ENCODE peak calls at places on chromosomes 5 and 9, in six cellular contexts. R is IMR-90, S is adrenal gland, U is left ventricle myocardium inferior, I is fibroblast of the aortic adventitia, D is cardiac muscle cell. X is an unnamed sample.

GRCh38 chr9:105901514-105902109 is 207.3 kb downstream of the TMEM38B start:
- DNase-seq in D (peak; percentile 82), S (peak; percentile 53), U (peak; percentile 23), R (peak; percentile 3), I (no peak), X (peak; percentile 25)

GRCh38 chr9:89687216-89687615 is 82.4 kb downstream of the GADD45G start:
- DNase-seq in D (no peak), S (no peak), R (no peak), I (no peak), U (no peak), X (no peak)

GRCh38 chr5:32625106-32625505 is 39.7 kb downstream of the SUB1 start:
- DNase-seq in D (no peak), I (no peak), U (no peak), R (no peak), S (no peak), X (no peak)

GRCh38 chr5:57931807-57932206 is 449.2 kb upstream of the ACTBL2 start:
- DNase-seq in D (no peak), S (no peak), R (no peak), U (no peak), I (no peak), X (no peak)

GRCh38 chr9:100277166-100277979 is 75.4 kb downstream of the TEX10 start:
- DNase-seq in S (no peak), U (no peak), D (no peak), I (peak; percentile 32), R (peak; percentile 61), X (peak; percentile 91)

GRCh38 chr9:83299556-83299955 is 236.6 kb upstream of the RASEF start:
- DNase-seq in I (peak; percentile 28), U (no peak), D (no peak), S (peak; percentile 86), R (no peak), X (peak; percentile 80)

GRCh38 chr9:96376926-96377874 is 6.3 kb downstream of the SLC35D2 start:
- DNase-seq in R (peak; percentile 38), U (no peak), S (no peak), D (peak; percentile 70), I (peak; percentile 93), X (peak; percentile 19)

GRCh38 chr5:72291601-72292000 is 28.4 kb downstream of the MRPS27 start:
- DNase-seq in U (no peak), I (no peak), R (no peak), D (no peak), S (no peak), X (no peak)

GRCh38 chr9:76560481-76560891 is 101.5 kb downstream of the GCNT1 start:
- DNase-seq in I (peak; percentile 85), U (no peak), D (no peak), R (peak; percentile 75), S (no peak), X (peak; percentile 71)

GRCh38 chr9:37908283-37908682 is 4.4 kb upstream of the SLC25A51 start:
- DNase-seq in R (no peak), I (no peak), D (peak; percentile 73), U (no peak), S (no peak), X (no peak)

GRCh38 chr9:133939845-133940244 is 52.3 kb downstream of the VAV2 start:
- DNase-seq in S (no peak), I (no peak), D (no peak), U (no peak), R (no peak), X (no peak)

GRCh38 chr9:135544981-135545635 is 818 bp upstream of the OBP2A start:
- DNase-seq in S (no peak), R (no peak), U (no peak), D (no peak), I (no peak), X (no peak)

GRCh38 chr5:132853323-132853722 is 12.9 kb downstream of the GDF9 start:
- DNase-seq in I (no peak), D (no peak), R (no peak), U (no peak), S (no peak), X (no peak)

GRCh38 chr5:56148453-56148971 is 84.6 kb downstream of the ANKRD55 start:
- DNase-seq in D (no peak), S (no peak), R (no peak), U (no peak), I (no peak), X (no peak)

GRCh38 chr5:17289681-17290619 is 72.5 kb downstream of the BASP1 start:
- DNase-seq in I (peak; percentile 81), D (peak; percentile 18), U (no peak), S (no peak), R (peak; percentile 75), X (no peak)

GRCh38 chr9:106704056-106704625 is 158.8 kb upstream of the ZNF462 start:
- DNase-seq in S (no peak), U (no peak), D (no peak), R (no peak), I (no peak), X (peak; percentile 60)

GRCh38 chr5:146622391-146622790 is 106.4 kb upstream of the GPR151 start:
- DNase-seq in R (no peak), D (no peak), S (no peak), U (no peak), I (no peak), X (no peak)

GRCh38 chr5:95940758-95941682 is 20.6 kb downstream of the ELL2 start:
- DNase-seq in U (no peak), R (no peak), S (no peak), D (peak; percentile 47), I (no peak), X (no peak)

GRCh38 chr9:36924071-36924470 is 110.0 kb downstream of the PAX5 start:
- DNase-seq in S (no peak), I (peak; percentile 73), R (peak; percentile 81), U (no peak), D (no peak), X (peak; percentile 85)

GRCh38 chr9:34576943-34577634 is 12.4 kb downstream of the CNTFR start:
- DNase-seq in S (peak; percentile 70), D (peak; percentile 92), R (no peak), I (no peak), U (no peak), X (no peak)

GRCh38 chr5:80741015-80741414 is 86.2 kb upstream of the DHFR start:
- DNase-seq in D (no peak), R (no peak), I (no peak), U (no peak), S (no peak), X (no peak)

GRCh38 chr5:16741007-16741406 is 124.2 kb upstream of the RETREG1 start:
- DNase-seq in I (peak; percentile 75), R (peak; percentile 43), D (no peak), S (no peak), U (no peak), X (peak; percentile 56)

GRCh38 chr5:132474881-132475511 is 15.6 kb downstream of the IRF1 start:
- DNase-seq in D (no peak), R (no peak), U (no peak), S (peak; percentile 49), I (no peak), X (no peak)

GRCh38 chr5:157612071-157612476 is 36.5 kb upstream of the ADAM19 start:
- DNase-seq in R (no peak), S (no peak), D (peak; percentile 2), I (no peak), U (no peak), X (no peak)

GRCh38 chr9:113148996-113149960 is 1.5 kb upstream of the SLC31A2 start:
- DNase-seq in S (peak; percentile 52), D (no peak), U (no peak), R (no peak), I (no peak), X (no peak)

GRCh38 chr5:98880151-98880550 is 48.7 kb downstream of the CHD1 start:
- DNase-seq in S (no peak), R (no peak), U (no peak), I (no peak), D (no peak), X (no peak)

GRCh38 chr9:129640086-129640870 is 1.7 kb downstream of the ASB6 start:
- DNase-seq in D (no peak), U (no peak), S (peak; percentile 83), I (peak; percentile 70), R (peak; percentile 39), X (peak; percentile 71)
- H3K4me3 ChIP-seq in D (no peak overlapping the region), U (peak overlapping the region; percentile 99), S (no peak overlapping the region), I (peak overlapping the region; percentile 88), R (peak overlapping the region; percentile 81), X (peak overlapping the region; percentile 84)

DNA sequence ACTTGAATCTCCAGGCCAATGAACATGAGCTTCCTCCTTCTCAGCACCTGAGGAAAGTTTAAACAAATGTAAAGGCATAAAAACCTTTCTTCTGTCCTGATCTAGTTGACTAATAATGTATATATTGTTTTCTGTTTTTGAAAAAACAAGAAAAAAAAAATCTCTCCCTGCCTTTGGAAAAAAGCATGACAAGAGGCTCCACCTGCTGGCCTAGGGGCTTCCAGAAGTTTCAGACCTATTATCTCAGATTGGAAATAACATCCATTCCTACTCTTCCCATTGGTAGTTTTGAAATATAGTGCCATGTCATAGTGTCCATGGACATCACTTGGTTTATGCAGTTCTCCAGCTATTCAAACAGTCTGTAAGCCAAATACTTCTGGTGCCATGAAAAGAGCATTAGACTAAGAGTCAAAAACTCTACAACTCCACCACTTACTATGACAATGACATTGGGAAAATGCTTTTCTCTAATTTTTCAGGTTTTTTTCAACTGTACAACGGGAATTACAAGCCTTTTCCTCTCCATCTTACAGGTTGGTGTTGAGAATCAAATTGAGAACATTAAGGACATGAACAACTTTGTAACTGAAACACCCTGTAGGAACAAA is 409.6 kb upstream of the MPDZ start:
- DNase-seq in S (no peak), D (peak; percentile 7), I (peak; percentile 59), U (peak; percentile 20), R (no peak), X (peak; percentile 26)
- TF ChIP-seq CTCF in S (no peak), D (peak; percentile 66), I (peak; percentile 59), U (peak; percentile 70), R (peak; percentile 13), X (peak; percentile 52)

GRCh38 chr9:127733609-127734008 is 1.5 kb downstream of the TOR2A start:
- DNase-seq in D (no peak), U (no peak), R (no peak), S (no peak), I (no peak), X (no peak)

GRCh38 chr9:127732444-127732843 is 2.6 kb downstream of the TOR2A start:
- DNase-seq in I (no peak), S (no peak), R (no peak), D (no peak), U (no peak), X (no peak)

GRCh38 chr9:127735530-127736176 is 559 bp upstream of the TOR2A start:
- DNase-seq in D (no peak), R (no peak), I (peak; percentile 41), U (no peak), S (no peak), X (no peak)

GRCh38 chr9:127734747-127735529 is at the start of gene TOR2A:
- DNase-seq in U (peak; percentile 98), S (peak; percentile 99), R (peak; percentile 95), I (peak; percentile 95), D (peak; percentile 99), X (peak; percentile 95)

GRCh38 chr9:127734247-127734746 is 797 bp downstream of the TOR2A start:
- DNase-seq in D (no peak), S (no peak), R (no peak), U (no peak), I (no peak), X (no peak)
- H3K4me3 ChIP-seq in D (peak overlapping the region; percentile 65), S (no peak overlapping the region), R (peak overlapping the region; percentile 60), U (peak overlapping the region; percentile 94), I (peak overlapping the region; percentile 78), X (peak overlapping the region; percentile 67)

DNA sequence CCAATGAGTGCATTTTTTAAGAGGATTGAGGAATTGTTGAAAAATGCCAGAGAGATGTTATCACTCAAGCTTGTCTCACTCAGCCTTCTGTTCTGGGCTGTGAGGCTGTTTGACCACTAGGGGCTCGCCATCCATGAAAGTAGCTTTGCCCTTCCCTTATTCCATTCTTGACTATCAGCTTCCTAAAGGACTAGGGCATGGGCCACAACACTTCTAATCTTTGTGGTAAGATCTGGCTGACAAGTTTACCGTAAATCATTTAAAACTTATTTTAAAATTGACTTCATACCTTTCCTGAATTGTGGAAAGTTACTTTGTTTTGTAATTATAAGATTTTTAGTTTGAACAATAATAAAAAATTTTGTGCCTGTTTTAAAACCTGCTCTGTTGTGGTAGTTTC is 49.5 kb downstream of the TJP2 start:
- DNase-seq in D (peak; percentile 69), I (peak; percentile 68), U (no peak), R (peak; percentile 70), S (peak; percentile 64), X (peak; percentile 57)
- TF ChIP-seq CTCF in D (peak; percentile 90), I (peak; percentile 88), U (peak; percentile 74), R (peak; percentile 63), S (peak; percentile 62), X (peak; percentile 83)

X was measured in fibroblast of mammary gland.